ENCODE peak calls at places on chromosomes 11 and 22, in five cellular contexts. E, V, K, M and H are unnamed samples.

GRCh38 chr22:20152464-20152890 is 1.6 kb upstream of the CCDC188 start:
- DNase-seq in E (no peak), V (no peak), K (no peak), M (no peak), H (no peak)

GRCh38 chr11:26953770-26954392 is 40.0 kb upstream of the FIBIN start:
- DNase-seq in E (no peak), V (no peak), K (peak; percentile 72), M (no peak), H (no peak)

GRCh38 chr11:17506314-17506713 is 29.7 kb upstream of the ABCC8 start:
- DNase-seq in E (no peak), V (no peak), K (no peak), M (no peak), H (no peak)

GRCh38 chr11:70108250-70108649 is 30.1 kb downstream of the ANO1 start:
- DNase-seq in E (peak; percentile 69), V (no peak), K (peak; percentile 84), M (no peak), H (no peak)

GRCh38 chr22:41768420-41768819 is 32.1 kb upstream of the CCDC134 start:
- DNase-seq in E (no peak), V (no peak), K (peak; percentile 34), M (no peak), H (no peak)

GRCh38 chr11:102994101-102994500 is 38.6 kb upstream of the MMP13 start:
- DNase-seq in E (no peak), V (no peak), K (peak; percentile 18), M (no peak), H (no peak)

GRCh38 chr11:65555693-65556231 is 2.4 kb downstream of the LTBP3 start:
- DNase-seq in E (no peak), V (peak; percentile 48), K (peak; percentile 88), M (peak; percentile 67), H (no peak)

GRCh38 chr11:41461057-41461681 is 1.7 kb upstream of the LRRC4C start:
- DNase-seq in E (no peak), V (no peak), K (no peak), M (no peak), H (no peak)

GRCh38 chr22:27181537-27181936 is 524.1 kb downstream of the MIAT start:
- DNase-seq in E (no peak), V (no peak), K (no peak), M (no peak), H (no peak)

GRCh38 chr22:27185099-27185709 is 527.8 kb downstream of the MIAT start:
- DNase-seq in E (no peak), V (no peak), K (no peak), M (no peak), H (no peak)

GRCh38 chr22:27186643-27187042 is 529.3 kb downstream of the MIAT start:
- DNase-seq in E (no peak), V (no peak), K (no peak), M (no peak), H (no peak)

GRCh38 chr22:27183474-27183873 is 526.1 kb downstream of the MIAT start:
- DNase-seq in E (no peak), V (no peak), K (no peak), M (no peak), H (no peak)

DNA sequence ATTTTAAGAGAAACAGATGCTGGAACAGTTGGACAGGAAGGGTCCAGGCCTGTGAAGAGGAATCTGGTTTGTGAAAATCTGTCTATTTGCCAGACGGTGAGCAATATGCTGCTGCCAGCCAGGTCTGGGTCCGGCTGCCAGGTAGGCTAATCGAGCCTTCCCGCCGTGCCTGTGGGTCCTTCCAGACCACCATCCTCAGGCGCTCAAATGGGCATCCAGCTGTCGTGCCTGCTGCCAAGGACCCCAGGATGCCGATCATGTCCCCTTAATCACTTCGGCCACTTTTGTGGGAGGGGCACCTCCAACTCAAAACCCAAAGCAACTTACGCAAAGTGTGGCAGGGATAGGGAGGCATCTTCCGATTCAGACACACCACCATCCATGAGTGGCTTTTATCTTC is 528.5 kb downstream of the MIAT start:
- DNase-seq in E (no peak), V (no peak), K (no peak), M (no peak), H (no peak)
- TF ChIP-seq POLR2A in E (no peak), V (no peak), K (no peak), M (no peak), H (no peak)

DNA sequence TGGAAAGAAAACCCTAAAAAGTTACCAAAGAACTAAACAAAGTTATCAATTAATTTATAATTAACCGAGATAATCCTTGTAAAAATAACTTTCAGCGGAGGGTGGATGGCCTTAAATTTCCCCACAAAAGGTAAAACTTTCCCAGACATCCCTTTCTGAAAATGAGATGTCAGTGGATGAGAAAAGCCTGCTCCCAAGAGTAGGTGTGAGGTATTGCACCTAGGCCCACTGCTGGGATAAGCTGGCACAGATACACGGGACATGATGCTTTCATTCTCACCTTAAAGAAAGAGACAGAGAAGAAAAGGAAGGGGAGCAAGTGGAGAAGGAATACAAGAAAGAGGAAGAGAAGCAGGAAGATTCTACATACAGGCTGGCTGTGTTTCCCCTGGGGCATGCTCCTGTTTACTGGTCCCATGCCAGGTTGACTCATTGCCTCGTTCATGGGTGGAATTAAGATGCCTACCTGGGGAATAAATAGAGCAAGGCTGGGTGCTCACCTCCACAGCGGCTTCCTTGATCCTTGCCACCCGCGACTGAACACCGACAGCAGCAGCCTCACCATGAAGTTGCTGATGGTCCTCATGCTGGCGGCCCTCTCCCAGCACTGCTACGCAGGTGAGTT is at the start of gene SCGB2A2:
- DNase-seq in E (no peak), V (no peak), K (no peak), M (peak; percentile 12), H (no peak)
- TF ChIP-seq CTCF in E (no peak), V (no peak), K (no peak), M (peak; percentile 15), H (peak; percentile 17)

DNA sequence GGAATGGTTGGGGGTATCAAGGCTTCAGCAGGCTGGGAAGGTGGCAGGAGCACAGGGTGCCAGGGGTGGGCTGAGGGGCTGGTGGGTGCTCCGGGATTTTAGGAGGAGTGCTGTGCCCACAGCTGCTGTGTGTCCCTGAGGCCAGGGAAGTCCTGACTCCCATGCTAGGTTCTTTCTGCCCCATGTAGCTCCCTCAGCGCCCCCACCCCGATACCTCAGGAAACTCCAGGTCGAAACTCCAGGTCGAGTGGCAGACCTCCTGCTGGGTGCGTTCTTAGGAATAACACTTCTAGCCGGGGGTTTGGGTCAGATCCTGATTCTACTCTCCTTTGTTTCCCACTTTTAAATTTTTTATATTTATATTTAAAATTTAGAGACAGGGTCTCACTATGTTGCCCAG is 8.3 kb downstream of the AP2A2 start:
- DNase-seq in E (no peak), V (no peak), K (no peak), M (no peak), H (no peak)
- H3K4me1 ChIP-seq in E (peaks cover 12% of the 10 kb centered on the region), V (peaks cover 7% of the 10 kb centered on the region), K (peaks cover 4% of the 10 kb centered on the region), M (peaks cover 21% of the 10 kb centered on the region), H (peaks cover 39% of the 10 kb centered on the region)

GRCh38 chr22:29257751-29258181 is 10.0 kb downstream of the RHBDD3 start:
- DNase-seq in E (no peak), V (no peak), K (no peak), M (no peak), H (no peak)

GRCh38 chr22:29260031-29260560 is 7.7 kb downstream of the RHBDD3 start:
- DNase-seq in E (no peak), V (no peak), K (no peak), M (no peak), H (no peak)

GRCh38 chr22:29259253-29259899 is 8.4 kb downstream of the RHBDD3 start:
- DNase-seq in E (no peak), V (no peak), K (no peak), M (peak; percentile 34), H (no peak)

GRCh38 chr22:29258407-29259252 is 9.2 kb downstream of the RHBDD3 start:
- DNase-seq in E (no peak), V (no peak), K (no peak), M (no peak), H (no peak)

DNA sequence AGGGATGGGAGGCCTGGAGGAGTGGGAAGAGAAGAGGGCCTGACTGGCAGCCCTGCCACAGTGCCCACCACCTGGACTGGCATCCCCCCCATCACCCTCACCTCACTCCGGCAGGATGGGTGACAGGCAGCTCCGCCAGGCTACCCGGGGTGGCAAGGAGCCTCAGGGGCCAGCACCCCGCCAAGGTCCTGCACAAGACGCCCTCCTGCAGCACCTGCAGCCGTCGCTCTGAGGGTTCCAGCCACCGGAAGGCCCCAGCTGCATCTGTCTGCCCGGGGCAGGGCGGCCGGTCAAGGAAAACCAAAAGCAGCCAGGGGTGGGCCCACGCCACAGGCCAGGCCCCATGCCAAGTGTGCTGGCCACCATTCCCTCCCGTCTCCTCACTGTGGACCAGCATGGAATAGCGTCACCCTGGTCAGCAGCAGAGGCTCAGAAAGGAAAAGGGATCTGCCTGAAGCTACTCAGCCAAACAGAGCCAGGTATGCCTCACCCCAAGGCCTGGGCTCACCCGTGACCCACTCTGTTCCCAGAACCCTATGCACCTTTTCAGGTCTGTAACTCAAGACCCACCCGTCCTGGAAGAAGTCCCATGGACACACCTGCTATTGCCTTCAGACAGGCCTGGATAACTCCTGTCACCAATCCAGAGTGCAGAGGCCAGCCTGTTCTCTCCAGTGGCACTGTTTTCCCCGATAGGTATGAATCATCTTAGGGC is 7.0 kb downstream of the RHBDD3 start:
- DNase-seq in E (no peak), V (no peak), K (no peak), M (no peak), H (no peak)
- TF ChIP-seq POLR2A in E (no peak), V (no peak), K (no peak), M (no peak), H (no peak)

DNA sequence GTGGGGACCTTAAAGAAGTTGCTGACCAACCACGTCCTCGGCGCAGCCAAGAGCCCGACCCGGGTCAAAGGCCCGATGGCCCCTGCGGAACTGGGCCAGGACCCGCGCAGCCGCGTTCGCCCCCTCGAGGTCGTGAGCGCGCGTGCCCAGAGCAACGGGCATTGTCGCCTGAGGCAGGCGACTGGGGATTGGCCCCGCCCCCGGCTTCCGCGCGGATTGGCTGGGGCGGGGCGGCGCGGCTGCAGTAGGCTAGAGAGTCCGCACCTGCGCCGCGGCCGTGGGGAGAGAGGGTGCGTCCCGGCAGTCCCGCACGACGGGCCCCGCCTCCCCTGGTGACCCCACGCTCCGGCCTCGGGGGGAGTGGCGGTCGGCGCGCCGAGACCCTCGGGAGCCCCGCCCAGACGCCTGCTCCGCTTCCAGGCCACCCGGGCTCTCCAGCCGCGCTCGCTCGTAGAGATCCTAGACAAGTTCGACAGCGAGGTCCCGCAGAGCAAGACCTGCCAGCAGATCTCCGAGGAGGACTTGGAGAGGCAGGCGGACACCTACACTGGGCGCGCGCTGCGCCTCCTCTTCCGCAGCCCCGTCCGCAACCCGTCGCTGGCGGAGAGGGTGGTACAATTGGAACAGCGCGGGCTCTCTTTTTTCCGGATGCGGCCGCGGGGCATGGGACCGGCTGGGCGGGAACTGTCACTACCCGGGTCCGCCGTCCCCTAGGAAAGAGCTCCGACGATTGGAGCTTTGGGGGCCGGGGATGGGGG is 8.3 kb upstream of the PPIL2 start:
- DNase-seq in E (no peak), V (peak; percentile 34), K (peak; percentile 8), M (peak; percentile 75), H (peak; percentile 93)
- TF ChIP-seq CTCF in E (no peak), V (no peak), K (no peak), M (no peak), H (peak; percentile 25)

GRCh38 chr11:123507043-123507442 is 77.0 kb downstream of the GRAMD1B start:
- DNase-seq in E (no peak), V (no peak), K (peak; percentile 42), M (no peak), H (no peak)
- H3K4me1 ChIP-seq in E (no peaks in the 10 kb centered on the region), V (no peaks in the 10 kb centered on the region), K (peaks cover 6% of the 10 kb centered on the region), M (peaks cover 23% of the 10 kb centered on the region), H (no peaks in the 10 kb centered on the region)